ENCODE peak calls at places on chromosomes 12 and 14, in nine cellular contexts. X is AG20443; C is SJSA1; I is amniotic stem cell; M is central memory CD8-positive, alpha-beta T cell; V is stimulated activated CD8-positive, alpha-beta memory T cell treated with anti-CD3 and anti-CD28 coated beads, Interleukin-2, amount 100 ng/mL, for 1 hour; R is iris pigment epithelial cell; Q is T-helper 9 cell; B is mucosa of gallbladder. T is an unnamed sample.

GRCh38 chr12:32148372-32148771 is 41.7 kb downstream of the BICD1 start:
- DNase-seq in X (no peak), C (no peak), I (no peak), M (no peak), V (no peak), R (peak), Q (no peak), B (no peak), T (peak)

GRCh38 chr14:94879504-94879903 is 109.6 kb upstream of the GSC start:
- DNase-seq in X (no peak), C (no peak), I (no peak), M (no peak), V (no peak), R (no peak), Q (no peak), B (no peak), T (no peak)

GRCh38 chr12:76142305-76142704 is 57.8 kb upstream of the NAP1L1 start:
- DNase-seq in X (no peak), C (no peak), I (no peak), M (no peak), V (no peak), R (no peak), Q (no peak), B (no peak), T (no peak)

GRCh38 chr12:111085100-111085499 is 164.7 kb upstream of the MYL2 start:
- DNase-seq in X (no peak), C (no peak), I (no peak), M (no peak), V (no peak), R (no peak), Q (no peak), B (no peak), T (no peak)

GRCh38 chr14:102849522-102850379 is 72.5 kb downstream of the TRAF3 start:
- DNase-seq in X (peak), C (peak), I (no peak), M (no peak), V (no peak), R (peak), Q (no peak), B (no peak), T (peak)

GRCh38 chr12:124109760-124110159 is 136.7 kb downstream of the ZNF664 start:
- DNase-seq in X (peak), C (no peak), I (no peak), M (no peak), V (no peak), R (peak), Q (no peak), B (no peak), T (peak)

GRCh38 chr12:85920324-85920947 is 46.3 kb downstream of the NTS start:
- DNase-seq in X (peak), C (peak), I (no peak), M (no peak), V (no peak), R (peak), Q (no peak), B (no peak), T (peak)

GRCh38 chr12:79614730-79615129 is 76.0 kb downstream of the PAWR start:
- DNase-seq in X (no peak), C (no peak), I (no peak), M (no peak), V (no peak), R (peak), Q (no peak), B (no peak), T (no peak)

GRCh38 chr12:66329941-66330340 is 27.6 kb downstream of the HELB start:
- DNase-seq in X (no peak), C (no peak), I (no peak), M (no peak), V (no peak), R (no peak), Q (no peak), B (no peak), T (peak)